ENCODE peak calls at places on chromosomes 2 and 18, in four cellular contexts. Z is breast epithelium, G is HFFc6, C is cardiac muscle cell. T is an unnamed sample.

GRCh38 chr2:140891614-140892212 is 1239.1 kb downstream of the LRP1B start:
- DNase-seq in Z (no peak), G (no peak), C (peak), T (no peak)

GRCh38 chr2:223970343-223971128 is 13.3 kb downstream of the MRPL44 start:
- DNase-seq in Z (no peak), G (peak), C (peak), T (no peak)

GRCh38 chr2:14633031-14633430 is 514 bp downstream of the LRATD1 start:
- DNase-seq in Z (no peak), G (no peak), C (no peak), T (no peak)

GRCh38 chr2:215899111-215900074 is 114.0 kb downstream of the MREG start:
- DNase-seq in Z (no peak), G (peak), C (no peak), T (no peak)

GRCh38 chr2:166472332-166472731 is 21.7 kb downstream of the SCN7A start:
- DNase-seq in Z (no peak), G (no peak), C (no peak), T (no peak)

GRCh38 chr2:29528891-29529520 is 392.4 kb downstream of the ALK start:
- DNase-seq in Z (no peak), G (peak), C (peak), T (no peak)

GRCh38 chr2:127043367-127044164 is 63.4 kb downstream of the BIN1 start:
- DNase-seq in Z (no peak), G (no peak), C (no peak), T (no peak)

GRCh38 chr2:152098798-152099654 is at the start of gene CACNB4:
- DNase-seq in Z (no peak), G (peak), C (peak), T (peak)

GRCh38 chr18:5285326-5285725 is 10.2 kb downstream of the ZBTB14 start:
- DNase-seq in Z (no peak), G (no peak), C (no peak), T (no peak)

GRCh38 chr2:30862054-30862651 is 54.9 kb upstream of the CAPN13 start:
- DNase-seq in Z (no peak), G (peak), C (peak), T (no peak)

GRCh38 chr2:1769703-1770422 is 25.5 kb upstream of the PXDN start:
- DNase-seq in Z (peak), G (peak), C (peak), T (peak)

GRCh38 chr2:158211516-158211915 is 109.8 kb downstream of the UPP2 start:
- DNase-seq in Z (no peak), G (no peak), C (no peak), T (no peak)

GRCh38 chr2:177143444-177143843 is 69.2 kb upstream of the HNRNPA3 start:
- DNase-seq in Z (no peak), G (peak), C (no peak), T (peak)

GRCh38 chr2:127683766-127684165 is 8.4 kb upstream of the LIMS2 start:
- DNase-seq in Z (peak), G (peak), C (no peak), T (no peak)

GRCh38 chr2:74919827-74920226 is 38.6 kb upstream of the POLE4 start:
- DNase-seq in Z (peak), G (peak), C (peak), T (peak)

GRCh38 chr2:203122317-203122998 is 107.8 kb downstream of the NBEAL1 start:
- DNase-seq in Z (no peak), G (no peak), C (peak), T (no peak)

GRCh38 chr2:170643346-170643745 is 71.8 kb upstream of the SP5 start:
- DNase-seq in Z (no peak), G (no peak), C (no peak), T (no peak)

GRCh38 chr2:219490186-219490585 is 8.5 kb upstream of the GMPPA start:
- DNase-seq in Z (no peak), G (no peak), C (no peak), T (no peak)
- TF ChIP-seq CTCF in Z (no peak), G (peak), C (peak), T (no peak)

DNA sequence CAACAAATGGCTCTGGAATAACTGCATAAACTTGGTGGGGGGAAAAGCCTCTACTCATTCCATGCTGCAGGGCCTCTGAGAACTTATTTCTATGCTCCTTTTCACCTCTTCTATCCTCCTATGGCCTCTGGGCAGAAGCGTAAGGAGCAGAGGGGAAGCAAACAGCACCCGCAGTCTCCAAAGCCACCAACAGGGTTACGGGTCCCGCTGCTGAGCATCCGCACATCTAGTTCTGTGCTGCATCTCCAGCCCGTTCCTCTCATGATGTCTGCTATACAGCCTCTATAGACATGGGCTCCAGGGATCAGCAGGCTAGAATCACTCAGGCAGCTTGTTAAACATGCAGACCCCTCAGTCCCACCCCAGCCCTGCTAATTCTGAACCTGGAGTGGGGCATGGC is 25.9 kb downstream of the PSTPIP2 start:
- DNase-seq in Z (no peak), G (no peak), C (no peak), T (no peak)
- TF ChIP-seq CTCF in Z (no peak), G (peak), C (no peak), T (no peak)

GRCh38 chr2:231246171-231246842 is 47.9 kb downstream of the ARMC9 start:
- DNase-seq in Z (no peak), G (no peak), C (no peak), T (no peak)

GRCh38 chr2:231244382-231245252 is 46.2 kb downstream of the ARMC9 start:
- DNase-seq in Z (no peak), G (no peak), C (no peak), T (no peak)

GRCh38 chr2:231243883-231244282 is 45.5 kb downstream of the ARMC9 start:
- DNase-seq in Z (no peak), G (no peak), C (no peak), T (peak)

GRCh38 chr2:231241755-231242507 is 43.5 kb downstream of the ARMC9 start:
- DNase-seq in Z (no peak), G (no peak), C (no peak), T (no peak)

GRCh38 chr2:231245253-231246094 is 47.0 kb downstream of the ARMC9 start:
- DNase-seq in Z (no peak), G (no peak), C (no peak), T (no peak)
- TF ChIP-seq CTCF in Z (no peak), G (peak), C (peak), T (no peak)

GRCh38 chr2:180599804-180600203 is 380.6 kb upstream of the UBE2E3 start:
- DNase-seq in Z (no peak), G (no peak), C (no peak), T (no peak)

GRCh38 chr2:180601016-180601415 is 379.4 kb upstream of the UBE2E3 start:
- DNase-seq in Z (no peak), G (no peak), C (no peak), T (no peak)

GRCh38 chr2:180607501-180608060 is 372.8 kb upstream of the UBE2E3 start:
- DNase-seq in Z (no peak), G (no peak), C (no peak), T (no peak)

GRCh38 chr2:180604077-180604476 is 376.3 kb upstream of the UBE2E3 start:
- DNase-seq in Z (no peak), G (no peak), C (no peak), T (no peak)
- TF ChIP-seq CTCF in Z (no peak), G (peak), C (peak), T (no peak)

GRCh38 chr2:207283356-207283755 is 117.6 kb upstream of the KLF7 start:
- DNase-seq in Z (no peak), G (no peak), C (no peak), T (no peak)
- TF ChIP-seq CTCF in Z (no peak), G (peak), C (peak), T (no peak)

DNA sequence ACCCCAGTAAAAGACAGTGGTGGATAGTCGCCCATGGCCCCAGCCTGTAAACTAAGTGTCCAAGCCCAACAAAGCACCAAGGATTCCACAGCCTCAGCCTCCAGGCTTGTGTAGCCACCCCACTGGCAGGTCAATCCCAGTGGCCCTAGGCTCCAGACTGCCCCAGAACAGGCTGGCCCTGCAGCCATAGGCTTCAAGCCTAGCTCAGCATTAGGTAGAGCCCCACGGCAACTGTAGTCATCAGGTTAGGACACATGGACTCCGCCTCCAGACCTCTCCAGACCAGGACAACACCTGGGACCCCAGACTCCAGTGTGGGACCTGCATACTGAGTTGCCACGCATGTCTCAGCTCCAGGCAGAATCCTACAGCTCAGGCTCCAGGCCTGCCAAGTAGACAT is 1590.6 kb upstream of the DDX18 start:
- DNase-seq in Z (no peak), G (no peak), C (no peak), T (no peak)
- TF ChIP-seq CTCF in Z (no peak), G (no peak), C (no peak), T (no peak)

T was measured in uterus.